ENCODE peak calls at places on chromosome 19, in five cellular contexts. B is pancreas, X is brain microvascular endothelial cell, Z is small intestine, Y is dorsolateral prefrontal cortex. C is an unnamed sample.

GRCh38 chr19:4557186-4557970 is 2.1 kb downstream of the SEMA6B start:
- DNase-seq in B (peak; percentile 65), X (no peak), Z (no peak), Y (no peak), C (no peak)

GRCh38 chr19:31312004-31312403 is 37.2 kb downstream of the TSHZ3 start:
- DNase-seq in B (no peak), X (peak; percentile 84), Z (no peak), Y (no peak), C (no peak)

GRCh38 chr19:1164684-1165531 is 9.2 kb downstream of the SBNO2 start:
- DNase-seq in B (no peak), X (no peak), Z (no peak), Y (no peak), C (no peak)

GRCh38 chr19:47505506-47505905 is 9.4 kb downstream of the NAPA start:
- DNase-seq in B (no peak), X (no peak), Z (no peak), Y (no peak), C (no peak)

GRCh38 chr19:54535601-54536000 is 33.0 kb downstream of the LAIR2 start:
- DNase-seq in B (no peak), X (no peak), Z (no peak), Y (no peak), C (no peak)

GRCh38 chr19:56106397-56106849 is 14.7 kb downstream of the ZNF787 start:
- DNase-seq in B (peak; percentile 76), X (no peak), Z (peak; percentile 20), Y (no peak), C (no peak)

GRCh38 chr19:17340302-17340870 is 3.0 kb downstream of the GTPBP3 start:
- DNase-seq in B (no peak), X (no peak), Z (peak; percentile 82), Y (no peak), C (no peak)

GRCh38 chr19:53432088-53432661 is 391 bp downstream of the ZNF761 start:
- DNase-seq in B (peak; percentile 75), X (peak; percentile 0), Z (no peak), Y (no peak), C (no peak)

GRCh38 chr19:43395561-43395960 is 19.1 kb upstream of the TEX101 start:
- DNase-seq in B (no peak), X (no peak), Z (peak; percentile 32), Y (no peak), C (peak; percentile 10)

GRCh38 chr19:47994209-47994802 is at the start of gene ELSPBP1:
- DNase-seq in B (no peak), X (no peak), Z (no peak), Y (no peak), C (no peak)

GRCh38 chr19:14385492-14385891 is 4.2 kb downstream of the ADGRE5 start:
- DNase-seq in B (no peak), X (no peak), Z (no peak), Y (no peak), C (no peak)

GRCh38 chr19:48500830-48501445 is 10.7 kb downstream of the LMTK3 start:
- DNase-seq in B (no peak), X (no peak), Z (no peak), Y (no peak), C (no peak)

GRCh38 chr19:15815306-15815705 is at the start of gene OR10H1:
- DNase-seq in B (peak; percentile 49), X (no peak), Z (no peak), Y (no peak), C (no peak)

GRCh38 chr19:40191836-40192646 is 815 bp downstream of the MAP3K10 start:
- DNase-seq in B (peak; percentile 77), X (no peak), Z (no peak), Y (no peak), C (no peak)

GRCh38 chr19:6103217-6103644 is 7.1 kb downstream of the RFX2 start:
- DNase-seq in B (peak; percentile 80), X (peak; percentile 63), Z (no peak), Y (no peak), C (peak; percentile 96)

GRCh38 chr19:49020931-49021895 is 2.9 kb downstream of the CGB3 start:
- DNase-seq in B (no peak), X (peak; percentile 18), Z (no peak), Y (no peak), C (no peak)

GRCh38 chr19:977058-977464 is 7.1 kb upstream of the WDR18 start:
- DNase-seq in B (peak; percentile 72), X (no peak), Z (no peak), Y (no peak), C (no peak)

GRCh38 chr19:33248553-33248953 is 22.9 kb upstream of the SLC7A10 start:
- DNase-seq in B (peak; percentile 65), X (no peak), Z (no peak), Y (no peak), C (no peak)

GRCh38 chr19:33641261-33641660 is 19.5 kb downstream of the CHST8 start:
- DNase-seq in B (peak; percentile 19), X (no peak), Z (no peak), Y (no peak), C (no peak)

GRCh38 chr19:32067686-32068085 is 277.7 kb upstream of the ZNF507 start:
- DNase-seq in B (no peak), X (no peak), Z (no peak), Y (no peak), C (no peak)

GRCh38 chr19:1747285-1748114 is 5.8 kb upstream of the ONECUT3 start:
- DNase-seq in B (no peak), X (peak; percentile 77), Z (peak; percentile 54), Y (no peak), C (peak; percentile 99)

GRCh38 chr19:34436716-34437115 is 8.5 kb downstream of the UBA2 start:
- DNase-seq in B (no peak), X (peak; percentile 72), Z (no peak), Y (no peak), C (no peak)

GRCh38 chr19:38034153-38034835 is 127.3 kb downstream of the SIPA1L3 start:
- DNase-seq in B (no peak), X (peak; percentile 69), Z (no peak), Y (no peak), C (no peak)

GRCh38 chr19:17526922-17527321 is 15.5 kb downstream of the PGLS start:
- DNase-seq in B (no peak), X (no peak), Z (no peak), Y (no peak), C (no peak)

GRCh38 chr19:4014541-4015491 is 7.3 kb downstream of the PIAS4 start:
- DNase-seq in B (peak; percentile 86), X (no peak), Z (no peak), Y (no peak), C (no peak)

GRCh38 chr19:17448190-17448967 is at the start of gene TMEM221:
- DNase-seq in B (peak; percentile 84), X (no peak), Z (no peak), Y (no peak), C (no peak)

GRCh38 chr19:40550951-40551350 is 25.7 kb upstream of the SHKBP1 start:
- DNase-seq in B (no peak), X (no peak), Z (no peak), Y (no peak), C (no peak)

GRCh38 chr19:956747-957451 is 27.2 kb upstream of the WDR18 start:
- DNase-seq in B (peak; percentile 60), X (no peak), Z (no peak), Y (no peak), C (no peak)

GRCh38 chr19:16200038-16200775 is 2.5 kb downstream of the AP1M1 start:
- DNase-seq in B (no peak), X (no peak), Z (peak; percentile 94), Y (no peak), C (no peak)

GRCh38 chr19:30212574-30212973 is 159.6 kb upstream of the ZNF536 start:
- DNase-seq in B (no peak), X (no peak), Z (no peak), Y (no peak), C (no peak)

GRCh38 chr19:616276-616675 is 17.1 kb downstream of the POLRMT start:
- DNase-seq in B (peak; percentile 49), X (no peak), Z (no peak), Y (no peak), C (no peak)

GRCh38 chr19:21197589-21198295 is 55.9 kb downstream of the ZNF431 start:
- DNase-seq in B (no peak), X (no peak), Z (no peak), Y (no peak), C (no peak)

GRCh38 chr19:44644391-44645016 is 794 bp downstream of the PVR start:
- DNase-seq in B (no peak), X (no peak), Z (peak; percentile 36), Y (no peak), C (no peak)

GRCh38 chr19:38015771-38016170 is 108.8 kb downstream of the SIPA1L3 start:
- DNase-seq in B (no peak), X (no peak), Z (no peak), Y (no peak), C (no peak)

GRCh38 chr19:55646889-55647731 is 902 bp upstream of the CCDC106 start:
- DNase-seq in B (peak; percentile 23), X (no peak), Z (no peak), Y (no peak), C (no peak)

GRCh38 chr19:42097461-42097860 is 21.5 kb downstream of the ZNF574 start:
- DNase-seq in B (no peak), X (no peak), Z (no peak), Y (no peak), C (no peak)
- H3K27ac ChIP-seq in B (peak overlapping the region; percentile 85), X (no peak overlapping the region), Z (no peak overlapping the region), Y (no peak overlapping the region), C (no peak overlapping the region)

DNA sequence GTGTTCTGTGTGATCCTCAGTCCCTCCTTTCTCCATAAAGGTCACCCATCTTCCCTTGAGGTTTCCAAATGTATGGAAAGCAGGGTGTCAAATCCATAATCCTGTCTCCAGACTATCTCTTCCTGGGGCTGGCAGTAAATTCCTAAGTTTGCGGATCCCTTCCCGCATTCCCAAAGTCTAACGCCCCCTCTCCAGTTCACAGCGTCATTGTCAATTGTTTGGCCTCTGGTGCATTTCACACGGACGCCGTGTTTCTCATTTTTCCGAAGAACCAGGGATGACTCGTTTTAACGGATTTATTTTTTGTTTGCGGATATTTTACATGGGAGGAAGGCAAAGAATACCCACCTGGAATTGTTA is 32.6 kb downstream of the ZNF136 start:
- DNase-seq in B (no peak), X (no peak), Z (no peak), Y (no peak), C (no peak)
- H3K27ac ChIP-seq in B (peak overlapping the region; percentile 91), X (no peak overlapping the region), Z (peak overlapping the region; percentile 39), Y (peak overlapping the region; percentile 52), C (peak overlapping the region; percentile 11)

GRCh38 chr19:50861496-50862286 is 7.0 kb downstream of the KLK3 start:
- DNase-seq in B (no peak), X (no peak), Z (no peak), Y (no peak), C (no peak)
- H3K27ac ChIP-seq in B (no peak overlapping the region), X (no peak overlapping the region), Z (no peak overlapping the region), Y (no peak overlapping the region), C (no peak overlapping the region)

GRCh38 chr19:2973229-2973628 is 4.1 kb upstream of the TLE6 start:
- DNase-seq in B (no peak), X (no peak), Z (no peak), Y (no peak), C (no peak)
- H3K27ac ChIP-seq in B (no peak overlapping the region), X (no peak overlapping the region), Z (peak overlapping the region; percentile 72), Y (peak overlapping the region; percentile 36), C (no peak overlapping the region)

DNA sequence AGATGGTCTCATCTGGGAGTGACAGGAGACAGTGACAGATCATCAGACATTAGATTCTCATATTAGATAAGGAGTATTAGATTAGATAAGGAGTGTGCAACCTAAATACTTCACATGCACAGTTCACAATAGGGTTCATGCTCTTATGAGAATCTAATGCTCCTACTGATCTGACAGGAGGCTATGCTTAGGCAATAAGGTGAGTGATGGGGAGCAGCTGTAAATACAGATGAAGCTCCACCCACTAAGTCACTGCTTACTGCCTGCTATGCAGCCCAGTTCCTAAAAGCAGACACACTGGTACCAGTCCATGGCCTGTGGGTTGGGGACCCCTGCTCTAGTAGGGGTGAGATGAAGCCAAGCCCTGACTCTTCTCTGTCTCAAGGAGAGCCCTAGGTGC is 10.0 kb upstream of the IGFL3 start:
- DNase-seq in B (no peak), X (peak; percentile 6), Z (no peak), Y (no peak), C (no peak)
- H3K27ac ChIP-seq in B (peak overlapping the region; percentile 51), X (no peak overlapping the region), Z (no peak overlapping the region), Y (no peak overlapping the region), C (peak overlapping the region; percentile 80)

C was measured in epithelial cell of prostate.